ENCODE peak calls at places on chromosome 3, in eight cellular contexts. K is transverse colon, D is HepG2, I is GM12878, S is endothelial cell of umbilical vein, O is spleen, J is HCT116, X is stomach. G is an unnamed sample. For H3K36me3, the result is how much of the 10 kb centered on the place peaks cover.

GRCh38 chr3:83515123-83515522 is 1443.7 kb upstream of the CADM2 start:
- DNase-seq in X (no peak), D (no peak), J (no peak), K (no peak), I (no peak), O (no peak), S (no peak), G (no peak)

GRCh38 chr3:125585595-125586223 is 9.6 kb downstream of the OSBPL11 start:
- DNase-seq in O (no peak), S (peak), I (no peak), X (peak), K (peak), J (peak), D (peak), G (no peak)

GRCh38 chr3:177424541-177424940 is 227.3 kb upstream of the TBL1XR1 start:
- DNase-seq in D (no peak), X (no peak), J (no peak), O (no peak), I (no peak), K (no peak), S (no peak), G (no peak)

GRCh38 chr3:152460936-152461335 is 192.2 kb downstream of the MBNL1 start:
- DNase-seq in S (peak), D (peak), X (no peak), O (no peak), K (peak), I (no peak), J (no peak), G (peak)

GRCh38 chr3:193970773-193971206 is 165.2 kb upstream of the HES1 start:
- DNase-seq in J (no peak), S (peak), D (peak), I (no peak), X (no peak), K (no peak), O (no peak), G (no peak)

GRCh38 chr3:126267169-126267975 is 87.0 kb upstream of the ALDH1L1 start:
- DNase-seq in D (peak), I (no peak), O (no peak), X (peak), K (peak), S (peak), J (peak), G (no peak)

GRCh38 chr3:146153429-146153828 is 7.6 kb downstream of the PLOD2 start:
- DNase-seq in J (no peak), D (no peak), X (no peak), S (no peak), O (no peak), I (no peak), K (no peak), G (no peak)

GRCh38 chr3:22263042-22263441 is 512.0 kb upstream of the ZNF385D start:
- DNase-seq in O (no peak), I (no peak), K (no peak), X (no peak), S (no peak), D (no peak), J (no peak), G (no peak)

GRCh38 chr3:173058229-173058628 is 82.8 kb downstream of the SPATA16 start:
- DNase-seq in S (no peak), K (no peak), X (no peak), D (no peak), J (no peak), O (no peak), I (no peak), G (no peak)

GRCh38 chr3:8665407-8665896 is 20.9 kb upstream of the SSUH2 start:
- DNase-seq in X (no peak), O (no peak), K (no peak), D (peak), J (no peak), I (peak), S (no peak), G (no peak)

GRCh38 chr3:55468251-55468650 is 18.9 kb downstream of the WNT5A start:
- DNase-seq in I (no peak), X (no peak), D (no peak), K (no peak), O (no peak), J (no peak), S (no peak), G (no peak)

GRCh38 chr3:150150633-150151032 is 179.9 kb upstream of the PFN2 start:
- DNase-seq in K (no peak), I (no peak), D (no peak), S (no peak), J (no peak), X (no peak), O (no peak), G (no peak)

GRCh38 chr3:149371723-149372114 is 5.7 kb downstream of the TM4SF1 start:
- DNase-seq in S (no peak), X (no peak), D (no peak), J (no peak), K (no peak), I (no peak), O (no peak), G (no peak)

GRCh38 chr3:13325092-13325491 is 95.0 kb downstream of the NUP210 start:
- DNase-seq in X (no peak), K (peak), O (no peak), J (no peak), D (no peak), I (no peak), S (no peak), G (no peak)
- H3K36me3 ChIP-seq in X (under half), K (under half), O (half or more), J (under half), D (under half), I (half or more), S (under half), G (under half)

DNA sequence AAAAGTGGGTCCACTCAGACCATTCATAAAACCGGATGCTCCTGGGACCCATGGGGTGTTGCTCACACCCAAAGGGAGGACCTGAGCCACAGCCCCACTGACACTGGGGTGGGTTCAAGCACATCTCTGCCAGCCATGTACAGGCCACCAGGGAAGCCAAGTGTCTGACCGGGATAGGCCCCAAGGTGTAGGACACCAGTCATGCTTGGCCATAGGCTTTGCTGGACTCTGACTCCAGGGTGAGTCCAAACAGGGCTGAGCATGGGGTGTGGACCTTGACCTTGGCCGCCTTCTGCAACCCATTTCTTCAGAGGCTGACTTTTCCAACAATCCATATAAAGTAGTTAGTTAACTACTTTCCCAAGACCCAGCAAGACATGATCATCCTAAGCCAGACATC is 31.4 kb upstream of the DUSP7 start:
- DNase-seq in D (no peak), O (peak), J (no peak), X (no peak), S (no peak), K (no peak), I (no peak), G (no peak)
- TF ChIP-seq POLR2A in D (no peak), O (no peak), J (no peak), X (no peak), S (no peak), K (no peak), I (no peak), G (no peak)

GRCh38 chr3:99846472-99846871 is 28.8 kb downstream of the CMSS1 start:
- DNase-seq in O (no peak), S (peak), K (no peak), I (no peak), J (no peak), D (peak), X (no peak), G (no peak)
- TF ChIP-seq POLR2AphosphoS5 in O (no peak), S (no peak), K (peak), I (no peak), J (no peak), D (no peak), X (peak), G (peak)

DNA sequence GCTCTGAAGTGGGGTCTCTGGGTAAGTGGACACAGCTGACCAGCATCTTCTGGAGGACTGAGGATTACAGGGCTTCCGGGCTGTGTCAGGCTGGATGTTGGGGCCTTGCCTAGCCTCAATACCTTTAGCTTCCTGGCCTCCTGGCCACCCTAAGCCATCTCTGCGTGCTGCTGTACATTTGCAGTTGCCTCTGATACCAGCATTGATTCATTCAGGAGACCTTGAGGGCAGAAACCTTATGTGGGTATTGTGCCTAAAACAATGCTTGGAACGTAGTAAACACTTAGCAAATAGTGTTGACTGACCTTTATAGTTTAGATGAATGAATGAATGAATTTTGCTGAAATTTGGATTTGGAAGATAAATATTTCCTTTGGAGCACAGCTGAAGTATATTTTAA is 97.0 kb downstream of the FLNB start:
- DNase-seq in K (no peak), I (no peak), O (no peak), D (no peak), J (no peak), S (no peak), X (no peak), G (no peak)
- H3K36me3 ChIP-seq in K (half or more), I (under half), O (under half), D (under half), J (under half), S (half or more), X (under half), G (under half)

G was measured in breast epithelium.